ENCODE peak calls at places on chromosomes 3 and 15, in six cellular contexts. B, I, A, Z, W and V are unnamed samples. For H3K4me1, the result is how much of the 10 kb centered on the place peaks cover.

GRCh38 chr3:195869413-195870001 is 38.8 kb downstream of the TNK2 start:
- DNase-seq in B (no peak), I (no peak), A (no peak), Z (no peak), W (no peak), V (no peak)

GRCh38 chr3:100756441-100756840 is 47.1 kb downstream of the TFG start:
- DNase-seq in B (peak), I (no peak), A (no peak), Z (peak), W (no peak), V (no peak)

GRCh38 chr15:57878573-57878972 is 172.1 kb downstream of the POLR2M start:
- DNase-seq in B (no peak), I (no peak), A (no peak), Z (no peak), W (no peak), V (no peak)

GRCh38 chr3:132433121-132433520 is 15.8 kb downstream of the DNAJC13 start:
- DNase-seq in B (no peak), I (peak), A (no peak), Z (no peak), W (no peak), V (peak)

GRCh38 chr3:102400766-102401165 is 34.0 kb upstream of the ZPLD1 start:
- DNase-seq in B (no peak), I (peak), A (no peak), Z (no peak), W (no peak), V (peak)

GRCh38 chr3:186167646-186168045 is 58.8 kb upstream of the ETV5 start:
- DNase-seq in B (no peak), I (no peak), A (no peak), Z (no peak), W (no peak), V (no peak)

GRCh38 chr3:157275832-157276231 is 115.9 kb upstream of the CCNL1 start:
- DNase-seq in B (no peak), I (no peak), A (no peak), Z (no peak), W (no peak), V (no peak)

GRCh38 chr3:128266453-128266852 is 113.2 kb downstream of the EEFSEC start:
- DNase-seq in B (peak), I (no peak), A (no peak), Z (no peak), W (no peak), V (no peak)

GRCh38 chr3:9552252-9552999 is 1.2 kb downstream of the LHFPL4 start:
- DNase-seq in B (peak), I (peak), A (peak), Z (no peak), W (no peak), V (peak)

GRCh38 chr3:148943531-148944200 is 47.7 kb upstream of the GYG1 start:
- DNase-seq in B (peak), I (peak), A (no peak), Z (no peak), W (no peak), V (peak)

GRCh38 chr3:179147571-179148445 is at the start of gene PIK3CA:
- DNase-seq in B (peak), I (peak), A (peak), Z (peak), W (peak), V (peak)

GRCh38 chr3:158458464-158458863 is 112.5 kb upstream of the MLF1 start:
- DNase-seq in B (no peak), I (no peak), A (no peak), Z (no peak), W (no peak), V (no peak)

GRCh38 chr3:112568642-112569041 is 6.8 kb downstream of the SLC35A5 start:
- DNase-seq in B (no peak), I (peak), A (no peak), Z (no peak), W (no peak), V (no peak)

GRCh38 chr3:192482391-192482790 is 244.9 kb downstream of the FGF12 start:
- DNase-seq in B (no peak), I (no peak), A (no peak), Z (no peak), W (no peak), V (no peak)

GRCh38 chr15:101528108-101528916 is 38.8 kb upstream of the PCSK6 start:
- DNase-seq in B (no peak), I (no peak), A (peak), Z (peak), W (peak), V (peak)

GRCh38 chr15:32042269-32042996 is 12.1 kb downstream of the CHRNA7 start:
- DNase-seq in B (peak), I (no peak), A (no peak), Z (no peak), W (no peak), V (no peak)

GRCh38 chr15:29822685-29823459 is 604 bp upstream of the TJP1 start:
- DNase-seq in B (peak), I (peak), A (no peak), Z (peak), W (peak), V (peak)

GRCh38 chr3:87435926-87436630 is 159.7 kb upstream of the POU1F1 start:
- DNase-seq in B (peak), I (no peak), A (no peak), Z (no peak), W (no peak), V (no peak)

GRCh38 chr15:40234783-40235182 is 4.1 kb upstream of the PAK6 start:
- DNase-seq in B (no peak), I (no peak), A (no peak), Z (no peak), W (no peak), V (no peak)

GRCh38 chr3:197836244-197836643 is 45.2 kb downstream of the LRCH3 start:
- DNase-seq in B (no peak), I (no peak), A (no peak), Z (no peak), W (no peak), V (no peak)

GRCh38 chr15:77860101-77860691 is 217.3 kb downstream of the TBC1D2B start:
- DNase-seq in B (no peak), I (no peak), A (no peak), Z (peak), W (no peak), V (no peak)

GRCh38 chr15:100383302-100384107 is 41.7 kb upstream of the ADAMTS17 start:
- DNase-seq in B (peak), I (peak), A (peak), Z (peak), W (no peak), V (no peak)

GRCh38 chr15:41259546-41260189 is 28.6 kb downstream of the CHP1 start:
- DNase-seq in B (no peak), I (no peak), A (no peak), Z (peak), W (no peak), V (no peak)

GRCh38 chr3:38421679-38422336 is 31.9 kb upstream of the ACVR2B start:
- DNase-seq in B (no peak), I (no peak), A (no peak), Z (no peak), W (no peak), V (no peak)

GRCh38 chr15:64263567-64263966 is 92.4 kb downstream of the CSNK1G1 start:
- DNase-seq in B (no peak), I (no peak), A (no peak), Z (no peak), W (no peak), V (no peak)

GRCh38 chr15:40762919-40763800 is 708 bp upstream of the GCHFR start:
- DNase-seq in B (peak), I (peak), A (peak), Z (peak), W (peak), V (no peak)

GRCh38 chr3:47083786-47084185 is 80.1 kb downstream of the SETD2 start:
- DNase-seq in B (no peak), I (no peak), A (no peak), Z (no peak), W (no peak), V (peak)

GRCh38 chr3:71847794-71848193 is 62.8 kb upstream of the PROK2 start:
- DNase-seq in B (no peak), I (no peak), A (no peak), Z (no peak), W (no peak), V (no peak)

GRCh38 chr15:75532413-75533250 is 46.5 kb downstream of the PTPN9 start:
- DNase-seq in B (peak), I (peak), A (peak), Z (peak), W (peak), V (peak)

GRCh38 chr15:100731259-100732156 is 129.1 kb downstream of the ASB7 start:
- DNase-seq in B (peak), I (no peak), A (no peak), Z (no peak), W (no peak), V (peak)

GRCh38 chr15:36335211-36335610 is 244.2 kb upstream of the CDIN1 start:
- DNase-seq in B (no peak), I (no peak), A (no peak), Z (no peak), W (no peak), V (no peak)

GRCh38 chr15:74422723-74423442 is 10.9 kb downstream of the SEMA7A start:
- DNase-seq in B (peak), I (peak), A (peak), Z (no peak), W (no peak), V (peak)

GRCh38 chr3:23219552-23219951 is 16.4 kb downstream of the UBE2E2 start:
- DNase-seq in B (no peak), I (no peak), A (no peak), Z (no peak), W (no peak), V (no peak)
- H3K4me1 ChIP-seq in B (under half), I (under half), A (under half), Z (under half), W (under half), V (under half)

GRCh38 chr3:42653560-42654330 is at the start of gene ZBTB47:
- DNase-seq in B (peak), I (peak), A (no peak), Z (no peak), W (peak), V (peak)

GRCh38 chr3:42651248-42652091 is 2.0 kb upstream of the ZBTB47 start:
- DNase-seq in B (peak), I (peak), A (no peak), Z (no peak), W (no peak), V (peak)

GRCh38 chr3:42653303-42653559 is 266 bp upstream of the ZBTB47 start:
- DNase-seq in B (no peak), I (no peak), A (no peak), Z (no peak), W (no peak), V (peak)

GRCh38 chr3:42652251-42652610 is 1.3 kb upstream of the ZBTB47 start:
- DNase-seq in B (no peak), I (peak), A (no peak), Z (no peak), W (no peak), V (no peak)

GRCh38 chr3:42652611-42653302 is 740 bp upstream of the ZBTB47 start:
- DNase-seq in B (peak), I (peak), A (no peak), Z (no peak), W (peak), V (peak)
- H3K4me3 ChIP-seq in B (peak), I (peak), A (peak), Z (peak), W (peak), V (peak)

GRCh38 chr3:98565237-98565643 is 28.2 kb downstream of the CPOX start:
- DNase-seq in B (no peak), I (no peak), A (no peak), Z (no peak), W (no peak), V (no peak)
- H3K4me1 ChIP-seq in B (under half), I (under half), A (under half), Z (under half), W (under half), V (under half)

GRCh38 chr3:184953396-184953795 is 141.4 kb downstream of the VPS8 start:
- DNase-seq in B (no peak), I (no peak), A (no peak), Z (no peak), W (no peak), V (no peak)

GRCh38 chr3:184946922-184947321 is 135.0 kb downstream of the VPS8 start:
- DNase-seq in B (no peak), I (no peak), A (no peak), Z (no peak), W (no peak), V (no peak)

GRCh38 chr3:184952671-184953070 is 140.7 kb downstream of the VPS8 start:
- DNase-seq in B (peak), I (no peak), A (no peak), Z (no peak), W (no peak), V (peak)

GRCh38 chr3:184945886-184946625 is 134.1 kb downstream of the VPS8 start:
- DNase-seq in B (no peak), I (no peak), A (no peak), Z (no peak), W (no peak), V (no peak)

DNA sequence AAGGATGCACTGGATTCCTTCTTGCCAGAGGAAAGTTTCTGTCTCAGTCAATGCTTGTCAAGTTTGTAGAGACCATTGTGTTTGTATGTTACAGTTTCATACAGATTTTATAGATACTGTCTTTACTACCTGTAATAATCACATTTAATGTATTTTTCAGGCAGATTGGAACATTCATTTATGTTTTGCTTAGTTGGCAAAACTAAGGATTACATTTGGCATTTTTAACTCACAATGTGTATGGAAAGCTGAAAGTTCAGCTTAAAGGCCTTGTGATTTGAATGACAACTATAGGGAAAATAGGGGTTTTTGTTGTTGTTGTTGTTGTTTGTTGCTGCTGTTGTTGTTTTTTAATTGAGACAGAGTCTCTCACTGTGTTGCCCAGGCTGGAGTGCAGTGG is 137.6 kb downstream of the VPS8 start:
- DNase-seq in B (no peak), I (no peak), A (no peak), Z (no peak), W (no peak), V (no peak)
- H3K4me3 ChIP-seq in B (no peak), I (no peak), A (no peak), Z (no peak), W (no peak), V (no peak)

GRCh38 chr15:34338347-34338746 is 766 bp upstream of the SLC12A6 start:
- DNase-seq in B (no peak), I (no peak), A (no peak), Z (no peak), W (no peak), V (no peak)

GRCh38 chr15:34335176-34335575 is 2.4 kb downstream of the SLC12A6 start:
- DNase-seq in B (peak), I (no peak), A (no peak), Z (no peak), W (no peak), V (no peak)

GRCh38 chr15:34336333-34336732 is 1.2 kb downstream of the SLC12A6 start:
- DNase-seq in B (no peak), I (no peak), A (no peak), Z (no peak), W (no peak), V (no peak)

GRCh38 chr15:34336947-34337556 is 529 bp downstream of the SLC12A6 start:
- DNase-seq in B (no peak), I (no peak), A (no peak), Z (no peak), W (peak), V (no peak)

DNA sequence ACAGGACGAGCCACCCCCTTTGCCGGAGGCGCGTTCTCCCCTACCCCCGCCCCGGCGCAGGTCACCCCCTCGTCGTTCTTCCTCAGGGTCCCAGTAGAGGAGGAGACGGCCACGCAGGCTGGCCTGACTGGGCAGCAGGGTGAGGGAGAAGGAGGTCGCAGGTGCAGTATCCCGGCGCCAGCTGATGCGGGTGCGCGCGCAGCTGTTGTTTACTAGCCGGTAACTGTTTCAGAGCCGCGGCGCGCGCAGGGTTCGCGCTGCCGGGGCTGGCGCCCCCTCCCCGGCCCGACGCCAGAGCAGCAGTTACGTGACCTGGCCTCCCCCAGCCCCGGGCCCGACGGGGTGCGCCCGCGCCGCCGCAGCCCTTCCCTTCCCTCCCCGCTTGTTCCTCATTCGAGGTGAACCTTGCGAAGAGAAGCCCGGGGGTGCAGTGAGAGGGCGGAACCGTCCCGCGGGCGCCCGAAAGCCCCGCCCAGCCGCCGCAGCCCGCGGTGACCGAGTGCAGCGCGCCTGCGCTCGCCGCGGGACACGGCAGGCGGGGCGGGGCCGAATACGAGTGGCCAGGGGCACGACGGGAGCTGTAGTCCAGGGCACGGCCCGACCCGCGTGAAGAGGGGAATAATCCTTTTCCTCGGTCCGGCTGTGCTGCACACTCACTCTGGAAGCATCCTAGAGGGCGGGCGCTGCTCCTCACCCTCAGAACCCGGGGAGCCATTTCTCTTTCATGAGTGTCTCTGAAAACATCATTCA is at the start of gene SLC12A6:
- DNase-seq in B (peak), I (peak), A (peak), Z (peak), W (peak), V (peak)
- H3K4me1 ChIP-seq in B (under half), I (under half), A (under half), Z (under half), W (under half), V (under half)

GRCh38 chr3:119600732-119601131 is 3.0 kb downstream of the PLA1A start:
- DNase-seq in B (no peak), I (no peak), A (peak), Z (no peak), W (no peak), V (no peak)

GRCh38 chr3:119602676-119603075 is 5.0 kb downstream of the PLA1A start:
- DNase-seq in B (no peak), I (no peak), A (no peak), Z (no peak), W (no peak), V (no peak)

GRCh38 chr3:119608591-119608990 is 10.9 kb downstream of the PLA1A start:
- DNase-seq in B (no peak), I (no peak), A (no peak), Z (no peak), W (no peak), V (no peak)

GRCh38 chr3:119601154-119601553 is 3.5 kb downstream of the PLA1A start:
- DNase-seq in B (no peak), I (no peak), A (no peak), Z (no peak), W (no peak), V (no peak)

DNA sequence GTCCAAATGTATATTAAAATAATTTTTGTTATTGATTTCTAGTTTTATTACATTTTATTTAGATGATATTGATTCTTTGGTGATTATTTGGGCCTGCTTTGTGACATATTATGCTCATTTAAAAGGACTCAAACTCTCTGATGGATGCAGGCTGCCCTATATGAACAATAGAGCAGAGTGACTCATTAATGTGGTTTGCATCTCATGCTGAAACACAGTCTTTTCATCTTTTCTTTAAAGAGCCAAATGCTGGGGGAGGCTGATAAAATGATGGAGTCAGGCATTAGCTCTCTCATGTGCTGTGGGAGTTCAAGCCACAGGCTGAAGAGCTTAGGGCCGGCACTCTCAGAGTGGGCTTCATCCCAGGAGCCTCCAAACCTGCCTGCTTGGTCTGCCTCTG is 7.2 kb downstream of the PLA1A start:
- DNase-seq in B (peak), I (peak), A (no peak), Z (no peak), W (no peak), V (no peak)
- H3K4me3 ChIP-seq in B (no peak), I (no peak), A (no peak), Z (no peak), W (no peak), V (no peak)

DNA sequence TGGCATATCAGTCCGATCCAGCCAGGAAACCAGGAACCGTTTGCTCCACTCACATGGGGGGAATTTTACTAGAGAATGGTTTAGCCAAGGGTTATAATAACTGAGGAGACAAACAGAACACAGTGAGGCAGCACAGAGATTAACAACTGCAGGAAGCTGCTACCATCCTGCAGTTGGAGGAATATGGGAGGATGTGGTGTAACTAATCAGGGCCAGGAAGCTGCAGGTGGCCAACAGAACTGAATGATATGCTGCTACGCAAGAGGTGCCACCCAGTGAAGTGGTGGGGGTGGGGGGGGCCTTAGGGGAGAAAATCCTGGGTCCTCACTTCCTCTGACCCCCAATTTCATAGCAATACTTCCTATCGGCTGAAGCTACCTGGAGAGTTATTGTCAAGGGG is 306.4 kb upstream of the STT3B start:
- DNase-seq in B (no peak), I (no peak), A (no peak), Z (no peak), W (no peak), V (no peak)
- H3K4me1 ChIP-seq in B (under half), I (under half), A (under half), Z (under half), W (under half), V (under half)